ENCODE peak calls at places on chromosomes 2 and 18, in eight cellular contexts. M, W, O, Q, J, S, G and V are unnamed samples.
A peak's percentile ranks its signal among the peaks of the same experiment; 100 is the strongest.

GRCh38 chr2:128069769-128070168 is 21.2 kb upstream of the UGGT1 start:
- DNase-seq in M (no peak), W (no peak), O (peak; percentile 61), Q (peak; percentile 59), J (peak; percentile 81), S (no peak), G (peak; percentile 52), V (no peak)

GRCh38 chr2:178796079-178796677 is 11.0 kb downstream of the TTN start:
- DNase-seq in M (no peak), W (no peak), O (peak; percentile 35), Q (peak; percentile 50), J (peak; percentile 82), S (no peak), G (no peak), V (no peak)

GRCh38 chr2:38690499-38691420 is 24.8 kb downstream of the GALM start:
- DNase-seq in M (no peak), W (no peak), O (peak; percentile 96), Q (peak; percentile 97), J (peak; percentile 96), S (no peak), G (peak; percentile 45), V (no peak)

GRCh38 chr18:76875390-76876330 is 53.3 kb downstream of the ZNF236 start:
- DNase-seq in M (no peak), W (no peak), O (no peak), Q (peak; percentile 43), J (peak; percentile 66), S (no peak), G (peak; percentile 76), V (no peak)

GRCh38 chr2:239212553-239213419 is 188.0 kb downstream of the HDAC4 start:
- DNase-seq in M (no peak), W (no peak), O (no peak), Q (no peak), J (no peak), S (no peak), G (no peak), V (no peak)

GRCh38 chr18:63199743-63200241 is 119.8 kb downstream of the BCL2 start:
- DNase-seq in M (no peak), W (no peak), O (no peak), Q (no peak), J (no peak), S (no peak), G (no peak), V (no peak)

GRCh38 chr18:43134876-43135275 is 19.4 kb upstream of the RIT2 start:
- DNase-seq in M (no peak), W (no peak), O (no peak), Q (no peak), J (no peak), S (no peak), G (no peak), V (no peak)

GRCh38 chr2:104861295-104862060 is 7.6 kb downstream of the POU3F3 start:
- DNase-seq in M (no peak), W (no peak), O (no peak), Q (no peak), J (no peak), S (no peak), G (no peak), V (no peak)

GRCh38 chr2:144261966-144262365 is 258.0 kb downstream of the ZEB2 start:
- DNase-seq in M (no peak), W (no peak), O (no peak), Q (no peak), J (no peak), S (no peak), G (no peak), V (no peak)

GRCh38 chr18:40832362-40832761 is 1122.7 kb upstream of the PIK3C3 start:
- DNase-seq in M (no peak), W (no peak), O (peak; percentile 38), Q (no peak), J (no peak), S (no peak), G (no peak), V (no peak)

GRCh38 chr18:8084160-8084559 is 517.0 kb downstream of the PTPRM start:
- DNase-seq in M (peak; percentile 19), W (peak; percentile 40), O (peak; percentile 19), Q (peak; percentile 46), J (peak; percentile 82), S (no peak), G (peak; percentile 64), V (no peak)

GRCh38 chr18:70075906-70076305 is 128.2 kb upstream of the CD226 start:
- DNase-seq in M (no peak), W (no peak), O (no peak), Q (no peak), J (no peak), S (no peak), G (no peak), V (no peak)

GRCh38 chr18:7447629-7448028 is 119.5 kb upstream of the PTPRM start:
- DNase-seq in M (no peak), W (no peak), O (no peak), Q (no peak), J (peak; percentile 24), S (no peak), G (no peak), V (no peak)

GRCh38 chr18:21933931-21934765 is 193.6 kb downstream of the MIB1 start:
- DNase-seq in M (no peak), W (no peak), O (no peak), Q (no peak), J (no peak), S (no peak), G (no peak), V (no peak)
- H3K27me3 ChIP-seq in M (no peaks in the 10 kb centered on the region), W (no peaks in the 10 kb centered on the region), O (no peaks in the 10 kb centered on the region), Q (peaks cover 40% of the 10 kb centered on the region), J (no peaks in the 10 kb centered on the region), S (no peaks in the 10 kb centered on the region), G (no peaks in the 10 kb centered on the region), V (no peaks in the 10 kb centered on the region)

DNA sequence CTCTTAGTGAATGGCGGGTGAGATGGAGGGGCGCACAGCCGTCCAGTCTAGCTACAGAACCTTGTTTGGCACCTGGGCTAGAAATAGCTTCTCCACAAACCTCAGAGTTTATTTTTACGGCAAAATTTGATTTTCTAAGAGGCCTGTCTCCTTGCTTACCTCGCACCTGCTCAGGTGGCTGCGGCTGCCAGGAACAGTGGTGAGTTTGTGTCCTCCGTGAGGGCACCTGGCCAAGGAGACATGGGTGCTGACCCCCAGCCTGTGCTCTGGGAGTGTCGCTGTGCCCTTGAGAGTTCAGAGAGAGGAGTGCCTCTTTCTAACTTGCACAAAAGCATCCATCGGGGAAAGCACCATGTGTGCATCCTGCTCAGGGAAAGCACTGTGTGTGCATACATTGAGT is 97.2 kb downstream of the KLHL29 start:
- DNase-seq in M (no peak), W (no peak), O (no peak), Q (no peak), J (no peak), S (no peak), G (no peak), V (no peak)
- H3K27ac ChIP-seq in M (no peak overlapping the region), W (no peak overlapping the region), O (no peak overlapping the region), Q (no peak overlapping the region), J (no peak overlapping the region), S (no peak overlapping the region), G (no peak overlapping the region), V (no peak overlapping the region)

DNA sequence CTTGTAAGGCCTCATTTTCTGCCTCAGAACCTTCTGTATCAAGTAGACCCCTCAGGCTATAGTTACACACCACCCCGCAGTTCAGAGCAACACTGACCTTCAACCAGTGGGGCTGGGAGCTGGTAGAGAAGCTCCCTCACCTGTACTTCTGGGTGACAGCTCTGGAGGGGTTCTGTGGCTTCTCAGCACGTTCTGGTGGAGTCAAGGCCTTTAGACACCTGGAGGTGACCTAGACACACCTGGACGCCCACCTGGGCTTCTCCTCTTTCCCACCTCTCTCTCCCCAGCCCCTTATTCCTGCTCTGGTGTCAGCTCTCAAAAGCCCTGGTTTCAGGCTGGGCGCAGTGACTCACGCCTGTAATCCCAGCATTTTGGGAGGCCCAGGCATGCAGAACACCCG is 7.3 kb upstream of the CIB4 start:
- DNase-seq in M (no peak), W (no peak), O (no peak), Q (no peak), J (no peak), S (no peak), G (no peak), V (no peak)
- H3K27me3 ChIP-seq in M (peaks cover 28% of the 10 kb centered on the region), W (peaks cover 30% of the 10 kb centered on the region), O (peaks cover 44% of the 10 kb centered on the region), Q (peaks cover 62% of the 10 kb centered on the region), J (peaks cover 53% of the 10 kb centered on the region), S (no peaks in the 10 kb centered on the region), G (no peaks in the 10 kb centered on the region), V (peaks cover 68% of the 10 kb centered on the region)

GRCh38 chr2:60867848-60868247 is 13.5 kb upstream of the REL start:
- DNase-seq in M (no peak), W (no peak), O (no peak), Q (no peak), J (no peak), S (no peak), G (no peak), V (no peak)
- H3K27ac ChIP-seq in M (no peak overlapping the region), W (no peak overlapping the region), O (no peak overlapping the region), Q (no peak overlapping the region), J (no peak overlapping the region), S (no peak overlapping the region), G (peak overlapping the region; percentile 37), V (peak overlapping the region; percentile 19)